ENCODE peak calls at places on chromosome 5, in seven cellular contexts. H is kidney, W is left lung, J is neural progenitor cell, T is bronchial epithelial cell, V is GM12864, R is AG04449. F is an unnamed sample.

GRCh38 chr5:158559643-158560042 is 540.1 kb downstream of the EBF1 start:
- DNase-seq in H (no peak), W (no peak), J (no peak), T (no peak), V (no peak), R (no peak), F (no peak)

GRCh38 chr5:180157866-180158265 is 51.1 kb downstream of the RASGEF1C start:
- DNase-seq in H (no peak), W (no peak), J (no peak), T (no peak), V (no peak), R (no peak), F (no peak)

GRCh38 chr5:157303667-157304327 is 37.9 kb downstream of the CYFIP2 start:
- DNase-seq in H (no peak), W (no peak), J (peak; percentile 63), T (no peak), V (no peak), R (no peak), F (no peak)

GRCh38 chr5:9361835-9362234 is 184.0 kb downstream of the SEMA5A start:
- DNase-seq in H (no peak), W (no peak), J (peak; percentile 86), T (peak; percentile 80), V (peak; percentile 99), R (no peak), F (peak; percentile 30)

GRCh38 chr5:163460562-163461176 is at the start of gene HMMR:
- DNase-seq in H (no peak), W (no peak), J (peak; percentile 59), T (peak; percentile 31), V (no peak), R (no peak), F (no peak)

GRCh38 chr5:133340822-133341221 is 271.5 kb downstream of the FSTL4 start:
- DNase-seq in H (peak; percentile 16), W (no peak), J (no peak), T (no peak), V (no peak), R (no peak), F (no peak)

GRCh38 chr5:32531885-32532520 is 53.4 kb upstream of the SUB1 start:
- DNase-seq in H (no peak), W (no peak), J (no peak), T (peak; percentile 21), V (no peak), R (no peak), F (peak; percentile 58)

GRCh38 chr5:8601831-8602354 is 732.9 kb downstream of the MTRR start:
- DNase-seq in H (no peak), W (no peak), J (no peak), T (no peak), V (no peak), R (no peak), F (no peak)

GRCh38 chr5:31962928-31963327 is 211.2 kb downstream of the GOLPH3 start:
- DNase-seq in H (no peak), W (no peak), J (no peak), T (peak; percentile 50), V (no peak), R (no peak), F (peak; percentile 34)

GRCh38 chr5:64606926-64607325 is 83.4 kb upstream of the SHISAL2B start:
- DNase-seq in H (no peak), W (no peak), J (no peak), T (no peak), V (no peak), R (no peak), F (no peak)

GRCh38 chr5:169161022-169161680 is 139.8 kb downstream of the SLIT3 start:
- DNase-seq in H (peak; percentile 84), W (peak; percentile 48), J (peak; percentile 79), T (peak; percentile 16), V (no peak), R (peak; percentile 85), F (peak; percentile 99)

GRCh38 chr5:145237843-145238242 is 597.3 kb downstream of the PRELID2 start:
- DNase-seq in H (no peak), W (no peak), J (peak; percentile 93), T (peak; percentile 67), V (peak; percentile 15), R (no peak), F (peak; percentile 12)

GRCh38 chr5:163757344-163757743 is 251.9 kb downstream of the MAT2B start:
- DNase-seq in H (no peak), W (no peak), J (no peak), T (no peak), V (no peak), R (no peak), F (no peak)

GRCh38 chr5:143986567-143987242 is 174.7 kb downstream of the HMHB1 start:
- DNase-seq in H (no peak), W (no peak), J (no peak), T (no peak), V (no peak), R (peak; percentile 45), F (peak; percentile 90)

GRCh38 chr5:154610321-154611154 is 132.5 kb upstream of the HAND1 start:
- DNase-seq in H (peak; percentile 88), W (peak; percentile 90), J (peak; percentile 92), T (peak; percentile 48), V (peak; percentile 41), R (no peak), F (peak; percentile 65)

GRCh38 chr5:154614125-154614524 is 136.1 kb upstream of the HAND1 start:
- DNase-seq in H (no peak), W (no peak), J (no peak), T (no peak), V (no peak), R (no peak), F (no peak)

GRCh38 chr5:154612666-154613065 is 134.6 kb upstream of the HAND1 start:
- DNase-seq in H (no peak), W (no peak), J (no peak), T (peak; percentile 54), V (no peak), R (no peak), F (no peak)

GRCh38 chr5:154608531-154609011 is 130.5 kb upstream of the HAND1 start:
- DNase-seq in H (no peak), W (no peak), J (peak; percentile 57), T (no peak), V (no peak), R (no peak), F (no peak)

GRCh38 chr5:154611341-154611767 is 133.3 kb upstream of the HAND1 start:
- DNase-seq in H (no peak), W (no peak), J (peak; percentile 45), T (no peak), V (no peak), R (no peak), F (peak; percentile 26)
- H3K4me3 ChIP-seq in H (peak overlapping the region; percentile 39), W (no peak overlapping the region), J (peak overlapping the region; percentile 48), T (no peak overlapping the region), V (no peak overlapping the region), R (no peak overlapping the region), F (peak overlapping the region; percentile 31)

DNA sequence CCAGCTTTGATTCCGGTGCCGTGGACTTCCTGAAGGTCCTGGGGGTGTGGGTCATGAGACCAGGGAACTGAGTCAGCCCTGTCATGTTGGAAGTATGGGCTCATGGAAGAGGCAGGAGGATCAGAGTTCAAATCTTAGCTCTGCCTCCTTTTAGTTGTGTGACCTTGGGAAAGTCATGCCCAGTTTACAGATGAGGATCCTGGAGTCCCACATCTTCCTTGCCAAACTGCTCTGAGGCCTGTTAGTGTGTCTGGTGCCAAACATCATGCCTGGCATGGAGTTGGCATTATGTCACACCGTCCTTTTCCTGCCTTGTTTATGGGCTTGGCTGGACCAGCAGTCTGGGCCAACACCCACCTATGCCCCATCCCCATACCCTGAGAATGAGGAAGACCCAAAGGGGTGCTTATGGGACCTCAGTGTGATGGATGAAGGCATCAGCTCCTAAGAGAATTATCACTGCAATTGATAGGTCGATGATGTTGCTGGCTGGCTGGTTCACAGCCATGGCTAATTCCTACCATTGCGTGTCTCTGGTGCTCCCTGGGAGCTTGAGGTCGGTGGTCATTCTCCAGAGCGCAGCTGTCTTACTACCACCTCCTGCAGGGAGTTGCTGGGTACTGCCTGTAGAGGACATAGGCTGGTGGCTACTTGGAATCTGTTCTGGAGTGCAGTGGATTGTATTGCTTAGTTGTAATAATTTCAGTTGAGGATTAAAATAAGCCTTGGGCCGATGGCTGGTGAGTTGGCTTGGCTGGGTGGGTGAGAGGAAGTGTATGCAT is 140.5 kb upstream of the PITX1 start:
- DNase-seq in H (no peak), W (no peak), J (peak; percentile 66), T (no peak), V (no peak), R (no peak), F (no peak)
- TF ChIP-seq CTCF in H (no peak), W (no peak), J (peak; percentile 67), T (no peak), V (no peak), R (no peak), F (no peak)

GRCh38 chr5:77181173-77181572 is 29.3 kb upstream of the PDE8B start:
- DNase-seq in H (peak; percentile 55), W (no peak), J (peak; percentile 34), T (no peak), V (no peak), R (no peak), F (no peak)
- H3K4me3 ChIP-seq in H (peak overlapping the region; percentile 20), W (no peak overlapping the region), J (peak overlapping the region; percentile 64), T (no peak overlapping the region), V (no peak overlapping the region), R (no peak overlapping the region), F (no peak overlapping the region)

GRCh38 chr5:120988970-120989369 is 524.9 kb downstream of the PRR16 start:
- DNase-seq in H (no peak), W (no peak), J (no peak), T (no peak), V (no peak), R (no peak), F (no peak)

GRCh38 chr5:120994112-120994511 is 530.0 kb downstream of the PRR16 start:
- DNase-seq in H (no peak), W (no peak), J (no peak), T (no peak), V (no peak), R (no peak), F (no peak)

GRCh38 chr5:120991569-120991968 is 527.5 kb downstream of the PRR16 start:
- DNase-seq in H (no peak), W (no peak), J (no peak), T (no peak), V (no peak), R (no peak), F (no peak)
- TF ChIP-seq CTCF in H (no peak), W (no peak), J (no peak), T (no peak), V (no peak), R (no peak), F (no peak)

F was measured in AG10803.